ENCODE peak calls at places on chromosome 15, in five cellular contexts. One of them, this sample, is unnamed.
A peak's percentile ranks its signal among the peaks of the same experiment; 100 is the strongest.

GRCh38 chr15:55255714-55256113 is 33.9 kb downstream of the RAB27A start:
- DNase-seq in naive thymus-derived CD8-positive, alpha-beta T cell: no peak
- DNase-seq in GM03348: no peak
- DNase-seq in NCI-H460: no peak
- DNase-seq in NCI-H1436: no peak
- DNase-seq in this sample: no peak

GRCh38 chr15:40763801-40764765 is at the start of gene GCHFR:
- DNase-seq in naive thymus-derived CD8-positive, alpha-beta T cell: peak; percentile 49
- DNase-seq in GM03348: peak; percentile 89
- DNase-seq in NCI-H460: peak; percentile 46
- DNase-seq in NCI-H1436: peak; percentile 46
- DNase-seq in this sample: peak; percentile 44

GRCh38 chr15:63826513-63826912 is 7.2 kb downstream of the HERC1 start:
- DNase-seq in naive thymus-derived CD8-positive, alpha-beta T cell: no peak
- DNase-seq in GM03348: no peak
- DNase-seq in NCI-H460: no peak
- DNase-seq in NCI-H1436: no peak
- DNase-seq in this sample: peak; percentile 41

GRCh38 chr15:70715840-70716510 is 47.4 kb downstream of the UACA start:
- DNase-seq in naive thymus-derived CD8-positive, alpha-beta T cell: no peak
- DNase-seq in GM03348: peak; percentile 13
- DNase-seq in NCI-H460: no peak
- DNase-seq in NCI-H1436: no peak
- DNase-seq in this sample: peak; percentile 38

GRCh38 chr15:29883126-29883525 is 60.9 kb upstream of the TJP1 start:
- DNase-seq in naive thymus-derived CD8-positive, alpha-beta T cell: no peak
- DNase-seq in GM03348: no peak
- DNase-seq in NCI-H460: no peak
- DNase-seq in NCI-H1436: no peak
- DNase-seq in this sample: no peak

GRCh38 chr15:51726302-51727073 is 11.0 kb downstream of the LYSMD2 start:
- DNase-seq in naive thymus-derived CD8-positive, alpha-beta T cell: peak; percentile 31
- DNase-seq in GM03348: peak; percentile 84
- DNase-seq in NCI-H460: peak; percentile 80
- DNase-seq in NCI-H1436: peak; percentile 44
- DNase-seq in this sample: peak; percentile 91

GRCh38 chr15:82643992-82644391 is 3.2 kb downstream of the CPEB1 start:
- DNase-seq in naive thymus-derived CD8-positive, alpha-beta T cell: no peak
- DNase-seq in GM03348: no peak
- DNase-seq in NCI-H460: no peak
- DNase-seq in NCI-H1436: no peak
- DNase-seq in this sample: no peak

GRCh38 chr15:93987068-93987467 is 244.3 kb upstream of the MCTP2 start:
- DNase-seq in naive thymus-derived CD8-positive, alpha-beta T cell: no peak
- DNase-seq in GM03348: no peak
- DNase-seq in NCI-H460: no peak
- DNase-seq in NCI-H1436: no peak
- DNase-seq in this sample: no peak

GRCh38 chr15:52020253-52021085 is 1.4 kb downstream of the MAPK6 start:
- DNase-seq in naive thymus-derived CD8-positive, alpha-beta T cell: no peak
- DNase-seq in GM03348: no peak
- DNase-seq in NCI-H460: no peak
- DNase-seq in NCI-H1436: no peak
- DNase-seq in this sample: no peak

GRCh38 chr15:73921257-73921890 is 4.9 kb upstream of the LOXL1 start:
- DNase-seq in naive thymus-derived CD8-positive, alpha-beta T cell: no peak
- DNase-seq in GM03348: no peak
- DNase-seq in NCI-H460: no peak
- DNase-seq in NCI-H1436: no peak
- DNase-seq in this sample: no peak

This sample was measured in HFFc6.